ENCODE peak calls at places on chromosome 11, in ten cellular contexts. A is activated naive CD8-positive, alpha-beta T cell treated with anti-CD3 and anti-CD28 coated beads, Interleukin-2, amount 10 ng/mL, durations not matched to agents 7 days and 5 days; O is astrocyte of the cerebellum; F is Ammon's horn; S is EL; I is GM06990; R is MG63; M is LNCaP clone FGC; B is tibial nerve; U is T-helper 9 cell. K is an unnamed sample.

GRCh38 chr11:12807621-12808020 is 133.4 kb downstream of the TEAD1 start:
- DNase-seq in A (no peak), O (no peak), F (no peak), S (no peak), I (no peak), R (no peak), M (no peak), B (no peak), U (no peak), K (no peak)

GRCh38 chr11:3109434-3109833 is 52.2 kb upstream of the CARS1 start:
- DNase-seq in A (no peak), O (no peak), F (no peak), S (no peak), I (no peak), R (no peak), M (no peak), B (no peak), U (no peak), K (no peak)

GRCh38 chr11:57458060-57458409 is 2.3 kb upstream of the RTN4RL2 start:
- DNase-seq in A (no peak), O (no peak), F (no peak), S (no peak), I (no peak), R (no peak), M (no peak), B (no peak), U (no peak), K (no peak)

GRCh38 chr11:97963528-97964331 is 1057.0 kb upstream of the CNTN5 start:
- DNase-seq in A (no peak), O (no peak), F (no peak), S (peak; percentile 45), I (no peak), R (no peak), M (no peak), B (no peak), U (no peak), K (no peak)

GRCh38 chr11:77082838-77083552 is 16.2 kb downstream of the CAPN5 start:
- DNase-seq in A (peak; percentile 66), O (no peak), F (no peak), S (no peak), I (no peak), R (no peak), M (no peak), B (peak; percentile 48), U (no peak), K (no peak)

GRCh38 chr11:123255909-123256308 is 60.9 kb upstream of the CLMP start:
- DNase-seq in A (no peak), O (no peak), F (no peak), S (no peak), I (no peak), R (no peak), M (no peak), B (no peak), U (no peak), K (peak; percentile 66)

GRCh38 chr11:106714179-106714578 is 304.1 kb downstream of the GUCY1A2 start:
- DNase-seq in A (no peak), O (no peak), F (no peak), S (no peak), I (no peak), R (no peak), M (peak; percentile 2), B (no peak), U (no peak), K (no peak)

GRCh38 chr11:34624069-34624468 is 3.2 kb downstream of the EHF start:
- DNase-seq in A (no peak), O (no peak), F (no peak), S (no peak), I (peak; percentile 84), R (peak; percentile 72), M (no peak), B (no peak), U (peak; percentile 2), K (no peak)

GRCh38 chr11:70141490-70142014 is 61.5 kb upstream of the FADD start:
- DNase-seq in A (no peak), O (no peak), F (no peak), S (no peak), I (no peak), R (no peak), M (no peak), B (no peak), U (no peak), K (no peak)

GRCh38 chr11:1837171-1838076 is 1.4 kb upstream of the TNNI2 start:
- DNase-seq in A (peak; percentile 90), O (no peak), F (peak; percentile 57), S (peak; percentile 55), I (peak; percentile 58), R (peak; percentile 54), M (no peak), B (peak; percentile 40), U (peak; percentile 72), K (peak; percentile 19)

GRCh38 chr11:18785416-18785815 is 6.2 kb downstream of the PTPN5 start:
- DNase-seq in A (no peak), O (no peak), F (no peak), S (no peak), I (no peak), R (no peak), M (no peak), B (no peak), U (no peak), K (no peak)

GRCh38 chr11:78161937-78162336 is 22.5 kb upstream of the ALG8 start:
- DNase-seq in A (no peak), O (no peak), F (no peak), S (peak; percentile 24), I (no peak), R (no peak), M (no peak), B (no peak), U (no peak), K (no peak)

GRCh38 chr11:17807034-17807433 is 72.5 kb downstream of the KCNC1 start:
- DNase-seq in A (no peak), O (no peak), F (peak; percentile 43), S (peak; percentile 10), I (no peak), R (no peak), M (no peak), B (no peak), U (no peak), K (peak; percentile 97)

GRCh38 chr11:118883368-118884071 is at the start of gene CXCR5:
- DNase-seq in A (no peak), O (no peak), F (no peak), S (no peak), I (peak; percentile 55), R (no peak), M (no peak), B (no peak), U (no peak), K (peak; percentile 64)

GRCh38 chr11:28448186-28448585 is 340.0 kb downstream of the METTL15 start:
- DNase-seq in A (no peak), O (no peak), F (no peak), S (peak; percentile 60), I (no peak), R (no peak), M (no peak), B (no peak), U (no peak), K (no peak)

GRCh38 chr11:8403310-8403709 is 139.6 kb upstream of the LMO1 start:
- DNase-seq in A (no peak), O (peak; percentile 11), F (no peak), S (peak; percentile 13), I (no peak), R (no peak), M (no peak), B (no peak), U (no peak), K (no peak)

GRCh38 chr11:123707606-123708205 is 33.8 kb downstream of the ZNF202 start:
- DNase-seq in A (peak; percentile 41), O (peak; percentile 34), F (peak; percentile 82), S (peak; percentile 60), I (no peak), R (peak; percentile 37), M (peak; percentile 34), B (peak; percentile 45), U (peak; percentile 21), K (peak; percentile 83)

GRCh38 chr11:134584001-134584561 is 172.0 kb upstream of the B3GAT1 start:
- DNase-seq in A (no peak), O (no peak), F (no peak), S (no peak), I (no peak), R (no peak), M (no peak), B (no peak), U (no peak), K (no peak)

GRCh38 chr11:85682330-85683305 is 3.4 kb downstream of the CCDC89 start:
- DNase-seq in A (peak; percentile 79), O (no peak), F (peak; percentile 79), S (peak; percentile 66), I (peak; percentile 32), R (no peak), M (no peak), B (peak; percentile 25), U (peak; percentile 28), K (peak; percentile 73)

GRCh38 chr11:107708787-107709186 is 3.1 kb downstream of the SLN start:
- DNase-seq in A (no peak), O (no peak), F (no peak), S (no peak), I (no peak), R (no peak), M (peak; percentile 38), B (no peak), U (no peak), K (no peak)

GRCh38 chr11:96215094-96215782 is 127.8 kb downstream of the MAML2 start:
- DNase-seq in A (peak; percentile 55), O (no peak), F (no peak), S (peak; percentile 79), I (peak; percentile 72), R (no peak), M (no peak), B (no peak), U (no peak), K (no peak)

GRCh38 chr11:60985991-60986915 is 14.8 kb downstream of the CD6 start:
- DNase-seq in A (peak; percentile 77), O (no peak), F (no peak), S (peak; percentile 46), I (no peak), R (peak; percentile 22), M (no peak), B (no peak), U (peak; percentile 85), K (no peak)

GRCh38 chr11:117180661-117181585 is 2.4 kb downstream of the SIDT2 start:
- DNase-seq in A (peak; percentile 55), O (peak; percentile 36), F (peak; percentile 92), S (peak; percentile 68), I (peak; percentile 49), R (peak; percentile 21), M (no peak), B (peak; percentile 81), U (peak; percentile 49), K (peak; percentile 70)

GRCh38 chr11:33691051-33691864 is 9.4 kb downstream of the C11orf91 start:
- DNase-seq in A (no peak), O (no peak), F (no peak), S (no peak), I (no peak), R (no peak), M (no peak), B (no peak), U (no peak), K (no peak)

GRCh38 chr11:129702410-129703390 is 112.9 kb upstream of the TMEM45B start:
- DNase-seq in A (no peak), O (no peak), F (no peak), S (no peak), I (no peak), R (no peak), M (no peak), B (no peak), U (no peak), K (no peak)

GRCh38 chr11:75582935-75583709 is 21.1 kb downstream of the SERPINH1 start:
- DNase-seq in A (peak; percentile 83), O (peak; percentile 32), F (peak; percentile 66), S (peak; percentile 72), I (peak; percentile 66), R (peak; percentile 84), M (no peak), B (peak; percentile 42), U (peak; percentile 26), K (peak; percentile 69)

GRCh38 chr11:746289-747175 is 732 bp upstream of the TALDO1 start:
- DNase-seq in A (no peak), O (no peak), F (peak; percentile 76), S (peak; percentile 40), I (no peak), R (no peak), M (no peak), B (no peak), U (no peak), K (peak; percentile 44)

GRCh38 chr11:11446967-11447366 is 93.9 kb upstream of the CSNK2A3 start:
- DNase-seq in A (no peak), O (no peak), F (no peak), S (no peak), I (no peak), R (no peak), M (no peak), B (no peak), U (no peak), K (no peak)